ENCODE peak calls at places on chromosomes 1 and 21, in six cellular contexts. I is fibroblast of lung, L is GM23248, B is PC-3, D is neural progenitor cell, Q is IMR-90. W is an unnamed sample.

GRCh38 chr1:94026869-94027388 is 94.0 kb downstream of the ABCA4 start:
- DNase-seq in L (no peak), I (no peak), D (no peak), B (no peak), Q (no peak), W (no peak)

GRCh38 chr1:219379691-219380090 is 206.0 kb downstream of the LYPLAL1 start:
- DNase-seq in L (no peak), Q (no peak), B (no peak), D (no peak), I (no peak), W (no peak)

GRCh38 chr1:111481387-111482221 is 7.8 kb downstream of the C1orf162 start:
- DNase-seq in I (peak; percentile 70), D (peak; percentile 79), L (peak; percentile 86), B (peak; percentile 81), Q (peak; percentile 66), W (peak; percentile 86)

GRCh38 chr1:19053486-19053885 is 97.0 kb upstream of the IFFO2 start:
- DNase-seq in Q (no peak), I (no peak), D (no peak), L (no peak), B (no peak), W (no peak)

GRCh38 chr1:18072066-18072465 is 35.5 kb upstream of the IGSF21 start:
- DNase-seq in Q (no peak), B (peak; percentile 16), L (no peak), I (no peak), D (no peak), W (no peak)

GRCh38 chr1:203572134-203572625 is 54.5 kb upstream of the ATP2B4 start:
- DNase-seq in B (no peak), I (peak; percentile 40), Q (peak; percentile 55), D (peak; percentile 66), L (no peak), W (no peak)

GRCh38 chr1:3219005-3219724 is 150.2 kb downstream of the PRDM16 start:
- DNase-seq in D (peak; percentile 68), B (peak; percentile 63), I (peak; percentile 1), L (peak; percentile 73), Q (no peak), W (no peak)

GRCh38 chr21:20276954-20277353 is 721.3 kb upstream of the NCAM2 start:
- DNase-seq in L (no peak), B (no peak), I (no peak), Q (no peak), D (peak; percentile 31), W (no peak)

GRCh38 chr1:182699673-182700350 is 15.4 kb upstream of the RGS8 start:
- DNase-seq in B (no peak), D (peak; percentile 74), I (no peak), L (no peak), Q (no peak), W (no peak)

GRCh38 chr1:11929849-11930248 is 3.6 kb upstream of the KIAA2013 start:
- DNase-seq in L (peak; percentile 85), B (peak; percentile 61), Q (peak; percentile 71), D (no peak), I (peak; percentile 77), W (peak; percentile 70)

GRCh38 chr21:41316641-41317392 is at the start of gene FAM3B:
- DNase-seq in I (no peak), D (peak; percentile 69), L (no peak), B (no peak), Q (no peak), W (no peak)

GRCh38 chr1:234617135-234617985 is 7.4 kb upstream of the IRF2BP2 start:
- DNase-seq in D (no peak), B (no peak), L (peak; percentile 71), I (peak; percentile 39), Q (no peak), W (no peak)

GRCh38 chr1:208242186-208242585 is 2.0 kb downstream of the PLXNA2 start:
- DNase-seq in D (no peak), I (no peak), B (no peak), Q (no peak), L (no peak), W (no peak)

GRCh38 chr1:208239518-208240381 is 4.4 kb downstream of the PLXNA2 start:
- DNase-seq in D (peak; percentile 35), L (no peak), B (no peak), Q (no peak), I (no peak), W (no peak)

GRCh38 chr1:208238710-208239517 is 5.3 kb downstream of the PLXNA2 start:
- DNase-seq in L (peak; percentile 82), D (peak; percentile 74), Q (peak; percentile 57), I (peak; percentile 74), B (peak; percentile 71), W (peak; percentile 70)

GRCh38 chr1:208241541-208241940 is 2.6 kb downstream of the PLXNA2 start:
- DNase-seq in D (no peak), Q (no peak), I (no peak), L (no peak), B (no peak), W (no peak)

DNA sequence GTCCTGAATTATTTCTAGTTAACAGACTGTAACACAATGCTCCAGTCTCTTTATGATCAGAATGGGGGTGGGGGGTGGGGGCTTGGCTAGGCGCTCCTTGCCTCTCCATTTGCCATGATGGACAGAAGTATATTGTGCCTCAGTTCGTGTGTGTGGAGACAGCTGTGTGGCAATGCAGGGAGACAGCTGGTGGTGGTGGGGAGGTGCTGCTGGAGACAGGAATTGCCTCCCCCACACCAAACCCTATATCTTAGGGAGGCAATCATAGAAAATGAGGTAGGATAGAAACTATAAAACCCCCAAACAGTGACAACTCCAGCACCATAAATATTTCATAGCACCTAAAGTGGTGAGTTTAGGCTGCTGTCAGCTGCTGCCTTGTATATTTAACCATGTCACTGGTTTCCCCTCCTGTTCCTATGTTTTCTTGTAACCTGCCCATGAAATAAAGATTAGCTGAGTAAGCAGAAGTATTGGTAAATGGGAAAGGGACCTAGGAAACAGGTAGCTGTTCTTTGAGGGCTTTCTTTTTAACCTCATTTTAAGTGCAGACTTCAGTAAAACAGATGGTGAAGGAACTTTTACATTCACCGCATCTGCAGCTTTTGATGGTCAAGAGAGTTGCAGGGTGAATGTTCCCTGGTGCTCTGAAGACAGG is 3.4 kb downstream of the PLXNA2 start:
- DNase-seq in D (no peak), Q (no peak), I (no peak), B (no peak), L (no peak), W (no peak)
- H3K27ac ChIP-seq in D (no peak overlapping the region), Q (no peak overlapping the region), I (no peak overlapping the region), B (no peak overlapping the region), L (no peak overlapping the region), W (no peak overlapping the region)

GRCh38 chr21:28719731-28720130 is 272.9 kb downstream of the LTN1 start:
- DNase-seq in B (no peak), D (no peak), Q (no peak), L (peak; percentile 19), I (no peak), W (no peak)

GRCh38 chr21:28712396-28712795 is 280.3 kb downstream of the LTN1 start:
- DNase-seq in L (peak; percentile 20), Q (no peak), I (no peak), D (no peak), B (no peak), W (no peak)

GRCh38 chr21:28714795-28715464 is 277.7 kb downstream of the LTN1 start:
- DNase-seq in B (no peak), Q (peak; percentile 81), L (peak; percentile 70), I (peak; percentile 74), D (no peak), W (no peak)
- H3K4me2 ChIP-seq in B (no peak overlapping the region), Q (peak overlapping the region; percentile 36), L (no peak overlapping the region), I (no peak overlapping the region), D (no peak overlapping the region), W (no peak overlapping the region)

GRCh38 chr1:89954401-89954800 is 40.5 kb upstream of the ZNF326 start:
- DNase-seq in L (no peak), B (peak; percentile 31), D (no peak), Q (no peak), I (no peak), W (no peak)

GRCh38 chr1:89955311-89955710 is 39.6 kb upstream of the ZNF326 start:
- DNase-seq in D (no peak), L (no peak), Q (no peak), I (no peak), B (no peak), W (no peak)

GRCh38 chr1:89953929-89954328 is 41.0 kb upstream of the ZNF326 start:
- DNase-seq in Q (no peak), B (peak; percentile 68), L (no peak), D (no peak), I (no peak), W (no peak)

GRCh38 chr1:89952021-89952995 is 42.6 kb upstream of the ZNF326 start:
- DNase-seq in I (peak; percentile 55), B (peak; percentile 22), L (peak; percentile 81), Q (peak; percentile 90), D (no peak), W (no peak)

DNA sequence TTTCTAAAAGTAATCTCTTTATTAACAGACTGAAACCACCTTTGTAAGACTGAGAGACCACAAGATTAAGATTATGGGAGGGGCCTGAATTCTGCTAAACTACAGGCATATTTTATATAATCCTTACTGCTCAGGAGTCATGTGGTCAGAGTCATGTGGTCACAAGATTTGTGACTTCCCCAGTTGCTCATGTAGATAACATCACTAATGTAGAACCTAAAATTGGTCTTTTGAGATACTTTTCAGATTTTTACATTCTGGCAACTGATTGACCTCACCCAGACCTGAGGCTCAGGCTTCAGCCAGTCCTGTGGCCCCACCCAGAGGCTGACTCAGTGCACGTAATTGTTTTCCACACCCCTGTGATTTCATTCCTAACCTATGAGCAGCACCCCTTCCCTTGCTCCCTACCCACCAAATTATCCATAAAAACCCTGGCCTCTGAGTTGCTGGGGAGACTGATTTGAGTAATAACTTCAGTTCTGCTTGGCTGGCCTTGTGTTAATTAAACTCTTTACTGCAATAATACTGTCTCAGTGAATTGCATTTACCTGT is 41.8 kb upstream of the ZNF326 start:
- DNase-seq in Q (peak; percentile 92), B (peak; percentile 95), I (peak; percentile 77), L (peak; percentile 94), D (peak; percentile 34), W (peak; percentile 84)
- H3K9ac ChIP-seq in Q (no peak overlapping the region), B (peak overlapping the region; percentile 19), I (peak overlapping the region; percentile 46), L (peak overlapping the region; percentile 71), D (no peak overlapping the region), W (no peak overlapping the region)

GRCh38 chr1:40876436-40876761 is 14.2 kb upstream of the CITED4 start:
- DNase-seq in L (no peak), D (no peak), Q (no peak), I (no peak), B (no peak), W (no peak)

GRCh38 chr1:40878906-40879305 is 16.7 kb upstream of the CITED4 start:
- DNase-seq in L (no peak), B (no peak), D (no peak), I (no peak), Q (no peak), W (no peak)

GRCh38 chr1:40879487-40880175 is 17.5 kb upstream of the CITED4 start:
- DNase-seq in D (no peak), L (no peak), B (no peak), Q (no peak), I (no peak), W (no peak)

GRCh38 chr1:40876891-40877290 is 14.7 kb upstream of the CITED4 start:
- DNase-seq in Q (peak; percentile 28), I (no peak), B (no peak), L (peak; percentile 27), D (no peak), W (no peak)

GRCh38 chr1:40877681-40878080 is 15.5 kb upstream of the CITED4 start:
- DNase-seq in D (no peak), L (peak; percentile 91), Q (peak; percentile 91), I (peak; percentile 82), B (peak; percentile 71), W (no peak)
- H3K27ac ChIP-seq in D (no peak overlapping the region), L (peak overlapping the region; percentile 65), Q (peak overlapping the region; percentile 45), I (peak overlapping the region; percentile 55), B (peak overlapping the region; percentile 53), W (no peak overlapping the region)